ENCODE peak calls at places on chromosomes 13 and 19, in eight cellular contexts. W, I, Q, N, P, Y, O and X are unnamed samples.

GRCh38 chr19:38321646-38322323 is 2.1 kb downstream of the KCNK6 start:
- DNase-seq in W (no peak), I (no peak), Q (no peak), N (no peak), P (no peak), Y (peak), O (no peak), X (no peak)

GRCh38 chr13:49635599-49636433 is 7.5 kb downstream of the ARL11 start:
- DNase-seq in W (peak), I (peak), Q (no peak), N (no peak), P (peak), Y (peak), O (no peak), X (no peak)

GRCh38 chr13:104592127-104592526 is 1525.9 kb upstream of the SLC10A2 start:
- DNase-seq in W (no peak), I (no peak), Q (no peak), N (no peak), P (no peak), Y (peak), O (no peak), X (no peak)

GRCh38 chr19:3184847-3185481 is 766 bp upstream of the NCLN start:
- DNase-seq in W (peak), I (no peak), Q (peak), N (no peak), P (peak), Y (peak), O (peak), X (peak)

GRCh38 chr19:7337380-7338194 is 11.2 kb upstream of the ARHGEF18 start:
- DNase-seq in W (peak), I (no peak), Q (no peak), N (no peak), P (no peak), Y (no peak), O (no peak), X (no peak)

GRCh38 chr19:34426096-34426661 is 2.0 kb upstream of the UBA2 start:
- DNase-seq in W (no peak), I (no peak), Q (no peak), N (no peak), P (no peak), Y (no peak), O (no peak), X (no peak)

GRCh38 chr19:45428385-45429231 is 4.9 kb upstream of the ERCC1 start:
- DNase-seq in W (no peak), I (peak), Q (no peak), N (no peak), P (no peak), Y (peak), O (no peak), X (no peak)

GRCh38 chr13:43822969-43823368 is 36.2 kb upstream of the ENOX1 start:
- DNase-seq in W (no peak), I (no peak), Q (no peak), N (no peak), P (no peak), Y (peak), O (no peak), X (no peak)

GRCh38 chr19:7140137-7140536 is 70.6 kb downstream of the ZNF557 start:
- DNase-seq in W (no peak), I (no peak), Q (no peak), N (no peak), P (no peak), Y (no peak), O (no peak), X (no peak)

GRCh38 chr19:17491287-17491686 is 20.2 kb upstream of the PGLS start:
- DNase-seq in W (no peak), I (no peak), Q (no peak), N (no peak), P (no peak), Y (no peak), O (no peak), X (no peak)

GRCh38 chr19:30112171-30112570 is 170.1 kb downstream of the URI1 start:
- DNase-seq in W (no peak), I (no peak), Q (no peak), N (no peak), P (no peak), Y (no peak), O (no peak), X (no peak)

GRCh38 chr13:108859202-108860012 is 230.0 kb downstream of the MYO16 start:
- DNase-seq in W (no peak), I (no peak), Q (no peak), N (no peak), P (no peak), Y (peak), O (no peak), X (peak)

GRCh38 chr19:18508585-18508984 is 13.3 kb downstream of the ELL start:
- DNase-seq in W (no peak), I (no peak), Q (no peak), N (no peak), P (no peak), Y (no peak), O (no peak), X (no peak)